ENCODE peak calls at places on chromosomes 12 and 14, in five cellular contexts. F is endothelial cell of umbilical vein; W is uterus; D is PC-9; N is CD8-positive, alpha-beta memory T cell. T is an unnamed sample. For H3K4me1, the result is how much of the 10 kb centered on the place peaks cover.

GRCh38 chr14:99726538-99727095 is 42.5 kb downstream of the CYP46A1 start:
- DNase-seq in F (no peak), W (no peak), D (no peak), N (peak), T (peak)

GRCh38 chr12:109611223-109611622 is 37.6 kb downstream of the MVK start:
- DNase-seq in F (no peak), W (no peak), D (no peak), N (no peak), T (no peak)

GRCh38 chr12:86456241-86456640 is 200.1 kb upstream of the MGAT4C start:
- DNase-seq in F (no peak), W (no peak), D (no peak), N (no peak), T (no peak)

GRCh38 chr12:96327889-96328288 is 72.3 kb downstream of the CDK17 start:
- DNase-seq in F (no peak), W (no peak), D (no peak), N (no peak), T (no peak)

GRCh38 chr12:40405419-40405818 is 180.6 kb downstream of the LRRK2 start:
- DNase-seq in F (no peak), W (no peak), D (no peak), N (no peak), T (no peak)

GRCh38 chr14:60648934-60649814 is at the start of gene SIX1:
- DNase-seq in F (peak), W (peak), D (peak), N (no peak), T (peak)

GRCh38 chr12:32400114-32400672 is 835 bp downstream of the FGD4 start:
- DNase-seq in F (peak), W (no peak), D (no peak), N (no peak), T (no peak)

GRCh38 chr12:14948672-14949071 is 10.3 kb upstream of the ERP27 start:
- DNase-seq in F (peak), W (peak), D (no peak), N (peak), T (no peak)

GRCh38 chr12:25254271-25254880 is 3.6 kb upstream of the KRAS start:
- DNase-seq in F (no peak), W (no peak), D (no peak), N (no peak), T (no peak)

GRCh38 chr14:72237722-72238666 is 305.8 kb downstream of the RGS6 start:
- DNase-seq in F (no peak), W (no peak), D (no peak), N (no peak), T (no peak)

GRCh38 chr14:104081951-104082464 is 3.5 kb upstream of the ASPG start:
- DNase-seq in F (no peak), W (no peak), D (no peak), N (no peak), T (no peak)

GRCh38 chr12:27015730-27016076 is 1.5 kb upstream of the TM7SF3 start:
- DNase-seq in F (peak), W (no peak), D (no peak), N (no peak), T (no peak)

DNA sequence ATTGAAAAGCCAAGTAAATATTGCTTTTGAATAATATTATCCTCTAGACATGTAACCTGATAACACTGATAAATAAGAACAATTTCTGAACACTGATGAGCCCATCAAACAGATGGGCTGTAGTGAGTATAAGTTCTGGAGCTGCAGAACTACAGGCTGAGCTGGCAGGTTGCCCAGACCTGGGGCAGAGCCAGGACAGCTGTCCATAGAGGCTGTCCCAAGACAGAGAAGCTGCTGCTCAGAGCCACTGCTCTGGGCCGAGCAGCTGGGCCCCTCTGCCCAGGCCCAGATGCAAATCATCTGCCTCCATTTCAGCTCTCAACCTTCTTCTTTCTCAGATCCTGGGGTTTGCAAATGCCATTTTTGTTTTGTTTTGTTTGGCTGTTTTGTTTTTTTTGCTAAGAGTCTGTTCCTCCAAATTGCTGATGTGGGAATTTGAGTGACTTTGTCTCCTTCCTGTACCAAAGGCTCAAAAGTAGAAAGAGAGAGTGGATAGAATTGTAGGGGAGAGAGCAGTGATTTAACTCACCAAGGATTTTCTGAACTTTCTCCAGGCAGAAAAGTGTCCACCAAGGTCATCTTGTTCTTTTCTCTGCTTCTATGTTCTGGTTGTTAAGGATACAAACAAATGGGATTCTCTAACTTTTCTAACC is 4.0 kb upstream of the TESPA1 start:
- DNase-seq in F (peak), W (peak), D (no peak), N (no peak), T (peak)
- H3K4me1 ChIP-seq in F (under half), W (under half), D (under half), N (half or more), T (under half)

DNA sequence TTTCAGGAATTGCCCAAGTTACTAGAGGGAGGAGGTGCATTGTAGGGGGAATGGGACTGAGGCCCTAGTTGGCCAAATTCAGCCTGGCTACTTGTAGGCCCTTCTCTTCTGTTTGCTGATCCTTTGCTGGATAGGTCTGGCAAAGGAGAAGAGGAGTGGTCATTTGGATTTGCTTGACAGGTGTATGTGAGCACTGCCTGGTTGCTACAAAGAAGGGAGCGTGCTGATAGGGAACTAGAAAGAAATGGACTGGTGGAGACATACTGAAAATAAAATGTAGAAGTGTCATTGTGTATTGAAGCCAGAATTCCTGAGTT is 3.6 kb downstream of the PSMA6 start:
- DNase-seq in F (no peak), W (no peak), D (no peak), N (no peak), T (no peak)
- H3K4me1 ChIP-seq in F (under half), W (under half), D (under half), N (half or more), T (half or more)

DNA sequence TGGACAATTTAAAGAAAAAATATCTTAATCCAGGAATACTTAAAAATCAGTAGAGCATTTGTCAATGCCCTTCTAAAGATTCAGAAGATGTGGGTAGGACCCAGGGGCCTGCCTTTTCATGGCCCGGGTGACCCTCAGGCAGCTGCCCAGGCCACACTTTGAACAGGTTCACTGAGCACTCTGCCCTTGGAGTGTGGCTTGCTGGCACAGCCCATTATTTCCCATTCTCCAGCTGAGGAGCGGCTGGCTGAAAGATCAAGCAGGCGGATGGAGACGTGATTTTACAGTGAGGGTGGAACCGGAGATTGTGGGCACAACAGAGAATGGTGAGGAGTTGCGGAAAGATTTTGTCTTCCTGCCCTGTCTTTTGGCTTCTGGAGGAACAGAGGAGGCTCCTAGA is 7.1 kb upstream of the PRPH start:
- DNase-seq in F (no peak), W (no peak), D (no peak), N (peak), T (peak)
- H3K4me1 ChIP-seq in F (under half), W (under half), D (under half), N (under half), T (under half)

GRCh38 chr14:21258194-21258888 is 10.9 kb downstream of the HNRNPC start:
- DNase-seq in F (no peak), W (no peak), D (no peak), N (no peak), T (peak)

GRCh38 chr14:21252149-21252548 is 17.1 kb downstream of the HNRNPC start:
- DNase-seq in F (no peak), W (no peak), D (no peak), N (no peak), T (no peak)

GRCh38 chr14:21256539-21257394 is 12.5 kb downstream of the HNRNPC start:
- DNase-seq in F (no peak), W (no peak), D (no peak), N (no peak), T (no peak)

GRCh38 chr14:21257395-21258193 is 11.6 kb downstream of the HNRNPC start:
- DNase-seq in F (no peak), W (no peak), D (no peak), N (no peak), T (peak)

GRCh38 chr14:21255385-21256101 is 13.7 kb downstream of the HNRNPC start:
- DNase-seq in F (peak), W (no peak), D (no peak), N (no peak), T (no peak)
- H3K4me1 ChIP-seq in F (under half), W (under half), D (under half), N (half or more), T (half or more)

T was measured in upper lobe of right lung.